ENCODE peak calls at places on chromosomes 11 and 22, in eight cellular contexts. P is fibroblast of villous mesenchyme, I is tibial nerve, K is H9, R is ovary, Y is A549, S is endothelial cell, W is neural crest cell. J is an unnamed sample.

GRCh38 chr22:25085930-25086901 is 113.4 kb upstream of the CRYBB3 start:
- DNase-seq in I (peak), S (peak), Y (no peak), R (peak), P (no peak), W (no peak), K (no peak), J (no peak)

GRCh38 chr11:61840371-61840770 is 12.3 kb downstream of the FADS2 start:
- DNase-seq in I (no peak), W (no peak), P (no peak), Y (no peak), K (no peak), R (no peak), S (no peak), J (no peak)

GRCh38 chr11:39745401-39745800 is 1714.1 kb downstream of the LRRC4C start:
- DNase-seq in R (no peak), W (no peak), K (no peak), P (no peak), Y (no peak), I (no peak), S (no peak), J (no peak)

GRCh38 chr11:124070906-124071621 is 29.9 kb upstream of the OR10G7 start:
- DNase-seq in P (peak), R (peak), K (peak), I (peak), S (peak), W (peak), Y (peak), J (no peak)

GRCh38 chr11:2511421-2512369 is 66.9 kb downstream of the KCNQ1 start:
- DNase-seq in W (no peak), Y (no peak), I (peak), P (no peak), K (no peak), R (no peak), S (no peak), J (no peak)

GRCh38 chr11:3609416-3610265 is 32.2 kb downstream of the ART5 start:
- DNase-seq in I (no peak), S (peak), Y (peak), R (no peak), P (peak), K (peak), W (peak), J (no peak)

GRCh38 chr11:81895258-81895657 is 838.4 kb downstream of the FAM181B start:
- DNase-seq in S (no peak), Y (no peak), P (no peak), I (no peak), K (no peak), W (no peak), R (no peak), J (no peak)

GRCh38 chr22:24593810-24594568 is 1.1 kb upstream of the LRRC75B start:
- DNase-seq in P (no peak), Y (no peak), S (no peak), I (no peak), W (no peak), R (peak), K (no peak), J (no peak)

GRCh38 chr11:43589601-43590250 is 90.8 kb upstream of the HSD17B12 start:
- DNase-seq in W (no peak), S (no peak), K (no peak), I (no peak), Y (no peak), R (no peak), P (no peak), J (no peak)

GRCh38 chr11:74084796-74085541 is 76.1 kb upstream of the UCP3 start:
- DNase-seq in W (no peak), R (no peak), K (no peak), I (no peak), P (peak), S (no peak), Y (no peak), J (no peak)

DNA sequence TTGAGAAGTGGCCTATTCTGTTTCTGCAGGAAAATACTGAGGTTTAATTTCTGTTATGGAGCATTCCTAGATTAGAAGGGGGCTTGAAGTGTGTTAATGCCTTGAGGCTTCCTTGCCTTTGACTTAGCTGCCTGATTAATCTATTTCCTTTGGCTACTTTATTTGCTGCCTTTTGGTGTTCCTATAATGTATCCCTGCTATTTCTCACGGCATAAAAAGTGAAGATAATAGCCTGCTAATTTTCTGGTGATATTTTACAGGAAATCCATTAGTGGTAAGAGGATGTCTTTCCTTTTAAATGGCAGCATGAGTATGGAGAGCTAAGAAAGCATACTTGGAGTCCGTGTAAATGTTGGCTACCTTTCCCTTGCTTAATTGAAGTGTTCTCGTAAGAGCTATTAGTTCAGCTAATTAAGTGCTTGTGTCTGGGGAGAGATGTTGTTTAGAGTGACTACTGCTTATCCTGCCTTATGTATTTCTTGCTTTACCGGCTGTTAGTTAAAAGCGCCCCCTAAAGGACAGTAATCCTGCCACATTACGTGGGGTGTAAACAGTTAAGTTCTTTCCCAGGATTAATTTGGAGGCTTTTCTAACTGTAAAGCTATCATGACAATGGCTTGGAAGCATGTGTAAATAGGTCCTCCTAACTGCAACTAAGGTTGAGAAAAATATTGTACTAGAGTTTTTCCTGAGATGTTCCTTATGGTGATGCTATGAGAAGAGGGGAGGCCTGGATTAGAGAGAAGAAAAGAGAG is 45.6 kb downstream of the ZNF280B start:
- DNase-seq in P (no peak), I (no peak), R (no peak), Y (no peak), K (no peak), S (no peak), W (no peak), J (no peak)
- TF ChIP-seq CTCF in P (peak), I (no peak), R (no peak), Y (peak), K (peak), S (no peak), W (peak), J (peak)

DNA sequence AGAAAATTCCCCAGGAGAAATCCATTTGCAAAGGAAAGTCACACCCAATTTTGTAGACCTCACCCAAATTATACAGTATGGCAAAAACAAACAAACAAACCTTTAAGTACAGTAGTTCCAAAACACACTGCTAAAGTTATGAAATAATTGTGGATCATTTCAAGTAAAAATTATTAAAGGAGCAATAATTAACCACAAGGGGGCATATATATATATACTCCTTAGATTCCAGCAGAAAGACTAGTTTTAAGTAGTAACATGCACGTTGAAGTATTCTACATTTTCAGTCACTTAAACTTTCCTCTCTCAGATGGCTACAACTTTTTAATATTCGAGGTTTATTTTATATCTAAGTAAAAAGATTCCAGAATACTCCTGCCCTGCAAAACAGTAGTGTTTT is 26.8 kb downstream of the RNF141 start:
- DNase-seq in I (no peak), R (no peak), S (no peak), K (no peak), Y (no peak), P (peak), W (no peak), J (no peak)
- TF ChIP-seq CTCF in I (peak), R (peak), S (peak), K (peak), Y (peak), P (peak), W (peak), J (peak)

DNA sequence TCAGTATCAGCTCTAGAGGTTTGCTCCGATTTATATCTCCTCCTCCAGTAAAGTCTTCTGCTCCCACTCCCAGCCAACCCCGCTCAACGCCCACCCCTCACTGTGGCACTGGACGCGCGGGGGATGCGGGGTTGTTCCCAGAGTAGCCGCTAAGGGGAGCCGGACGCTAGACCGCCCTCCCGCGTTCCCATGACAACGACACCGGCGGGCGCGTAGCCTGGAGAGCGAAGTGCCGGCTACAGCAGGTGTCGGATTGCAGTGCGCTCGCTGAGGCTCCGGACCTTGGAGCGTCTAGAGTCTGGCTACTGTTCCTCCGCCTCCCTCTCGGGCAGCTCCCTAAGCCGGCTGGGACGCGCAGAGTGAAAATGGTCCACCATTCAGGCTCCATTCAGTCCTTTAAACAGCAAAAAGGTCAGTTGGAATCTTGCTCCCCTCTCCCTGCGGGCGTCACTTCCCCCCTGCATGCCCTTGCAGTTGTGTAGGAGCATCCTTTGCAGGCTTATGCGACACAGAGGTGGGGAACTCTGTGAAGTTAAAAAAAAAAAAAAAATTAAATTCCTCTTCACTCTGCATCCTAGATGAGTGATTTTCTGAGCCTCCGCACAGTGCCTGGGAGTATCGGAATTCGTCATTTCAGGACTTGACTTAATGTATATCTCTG is at the start of gene ANO3:
- DNase-seq in K (peak), W (peak), I (no peak), Y (peak), P (peak), R (peak), S (peak), J (no peak)
- TF ChIP-seq CTCF in K (peak), W (peak), I (peak), Y (peak), P (peak), R (no peak), S (peak), J (peak)

GRCh38 chr11:19966927-19967326 is 193.3 kb downstream of the DBX1 start:
- DNase-seq in P (no peak), I (no peak), Y (no peak), W (no peak), S (no peak), K (no peak), R (no peak), J (no peak)

GRCh38 chr11:19967796-19968195 is 192.5 kb downstream of the DBX1 start:
- DNase-seq in R (no peak), P (no peak), S (no peak), I (no peak), W (no peak), K (no peak), Y (no peak), J (no peak)

GRCh38 chr11:19966435-19966834 is 193.8 kb downstream of the DBX1 start:
- DNase-seq in P (no peak), K (no peak), S (no peak), W (no peak), Y (no peak), I (no peak), R (no peak), J (no peak)

GRCh38 chr11:19970944-19971343 is 189.3 kb downstream of the DBX1 start:
- DNase-seq in S (no peak), I (no peak), P (no peak), K (no peak), W (no peak), R (no peak), Y (no peak), J (no peak)

GRCh38 chr11:19968860-19969259 is 191.4 kb downstream of the DBX1 start:
- DNase-seq in W (no peak), R (no peak), S (no peak), I (no peak), P (no peak), Y (no peak), K (no peak), J (no peak)
- TF ChIP-seq CTCF in W (no peak), R (no peak), S (no peak), I (no peak), P (no peak), Y (no peak), K (no peak), J (no peak)

GRCh38 chr22:44847380-44847779 is 95.0 kb downstream of the ARHGAP8 start:
- DNase-seq in I (no peak), Y (no peak), P (no peak), S (no peak), R (no peak), K (no peak), W (no peak), J (no peak)
- TF ChIP-seq CTCF in I (no peak), Y (no peak), P (no peak), S (no peak), R (no peak), K (no peak), W (no peak), J (no peak)

DNA sequence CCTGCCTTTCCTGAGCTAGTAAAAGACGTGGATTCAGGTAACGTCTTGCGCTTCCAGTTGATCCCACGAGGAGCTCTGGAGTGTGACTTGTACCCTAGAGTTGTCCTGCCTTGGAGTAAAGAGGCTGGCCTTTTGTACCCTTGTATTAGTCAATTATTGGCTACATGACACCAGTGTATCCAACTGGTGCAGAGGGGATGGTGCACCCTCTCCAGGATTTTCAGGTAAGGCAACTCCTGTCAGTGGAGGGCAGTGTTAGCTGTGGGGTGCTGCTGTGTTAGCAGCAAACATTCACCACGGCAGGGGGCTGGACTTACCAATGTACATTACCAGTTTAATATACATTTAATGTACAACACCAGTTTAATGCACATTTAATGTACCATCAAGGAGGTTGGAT is 233.5 kb downstream of the MIAT start:
- DNase-seq in K (no peak), R (no peak), Y (no peak), P (no peak), W (no peak), S (no peak), I (no peak), J (no peak)
- TF ChIP-seq CTCF in K (peak), R (no peak), Y (peak), P (no peak), W (peak), S (no peak), I (no peak), J (peak)

DNA sequence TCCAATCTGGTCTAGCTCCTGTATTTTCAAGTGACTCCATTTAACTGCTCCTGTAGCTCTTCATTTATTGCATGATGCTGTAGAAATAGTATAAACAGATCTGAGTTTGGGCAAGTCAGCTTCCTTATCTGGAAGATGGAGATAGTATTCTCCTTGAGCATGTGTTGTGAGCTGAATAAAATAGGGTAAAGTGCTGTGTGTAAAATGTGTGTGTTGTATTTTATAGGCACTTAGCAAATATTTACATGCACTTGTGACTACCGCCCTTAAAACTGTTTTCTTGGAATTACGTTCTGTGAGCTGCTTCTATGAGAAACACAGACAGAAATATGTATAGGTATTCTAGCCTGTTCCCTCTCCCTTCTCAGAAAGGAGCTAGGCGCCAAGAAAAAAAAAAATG is 290.7 kb downstream of the JRKL start:
- DNase-seq in I (no peak), Y (no peak), P (no peak), K (no peak), S (no peak), R (no peak), W (no peak), J (no peak)
- TF ChIP-seq CTCF in I (no peak), Y (no peak), P (no peak), K (no peak), S (no peak), R (no peak), W (no peak), J (no peak)

GRCh38 chr11:127332896-127333295 is 332.3 kb upstream of the KIRREL3 start:
- DNase-seq in I (no peak), R (no peak), K (no peak), P (no peak), S (no peak), W (no peak), Y (no peak), J (no peak)
- TF ChIP-seq CTCF in I (no peak), R (no peak), K (no peak), P (no peak), S (no peak), W (no peak), Y (no peak), J (no peak)

GRCh38 chr11:36066891-36067290 is 123.0 kb downstream of the LDLRAD3 start:
- DNase-seq in I (no peak), Y (no peak), P (no peak), W (no peak), R (no peak), S (no peak), K (no peak), J (no peak)

GRCh38 chr11:36071917-36072500 is 128.1 kb downstream of the LDLRAD3 start:
- DNase-seq in R (no peak), K (no peak), I (no peak), Y (no peak), S (no peak), P (no peak), W (no peak), J (no peak)

GRCh38 chr11:36073411-36074203 is 129.7 kb downstream of the LDLRAD3 start:
- DNase-seq in I (no peak), P (peak), Y (no peak), R (peak), S (no peak), K (no peak), W (no peak), J (no peak)

GRCh38 chr11:36070215-36070976 is 126.5 kb downstream of the LDLRAD3 start:
- DNase-seq in K (peak), R (no peak), Y (no peak), P (no peak), I (no peak), S (no peak), W (no peak), J (no peak)

GRCh38 chr11:36069576-36070214 is 125.8 kb downstream of the LDLRAD3 start:
- DNase-seq in K (peak), W (no peak), I (no peak), S (peak), P (no peak), R (no peak), Y (no peak), J (no peak)
- TF ChIP-seq CTCF in K (peak), W (peak), I (no peak), S (no peak), P (no peak), R (no peak), Y (no peak), J (peak)

GRCh38 chr11:60594998-60595637 is 79.9 kb downstream of the MS4A13 start:
- DNase-seq in S (no peak), W (no peak), R (no peak), Y (no peak), K (no peak), P (no peak), I (no peak), J (no peak)

DNA sequence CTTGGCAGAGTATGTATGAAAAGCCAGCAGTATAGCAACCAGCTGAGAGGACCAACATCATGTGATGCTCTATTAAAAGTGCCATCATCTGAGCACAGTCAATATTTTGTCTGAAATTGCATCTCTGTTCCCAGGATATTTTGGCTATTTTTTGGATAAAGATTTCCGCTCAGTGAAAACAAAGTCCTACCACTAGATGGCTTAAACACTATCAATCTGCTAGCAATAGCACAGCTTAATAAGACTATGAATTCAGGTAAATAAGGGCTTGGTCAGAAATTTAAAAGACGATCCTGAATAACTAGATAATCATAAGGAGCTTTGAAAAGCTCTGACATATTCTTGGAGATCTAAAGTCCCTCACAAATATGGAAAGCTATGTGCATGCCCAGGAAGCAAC is 74.4 kb downstream of the MS4A13 start:
- DNase-seq in P (no peak), K (no peak), W (no peak), R (no peak), Y (no peak), S (no peak), I (no peak), J (no peak)
- TF ChIP-seq CTCF in P (no peak), K (peak), W (peak), R (no peak), Y (no peak), S (peak), I (no peak), J (peak)

J was measured in D721Med.